ENCODE peak calls at places on chromosomes 12 and 14, in eight cellular contexts. C is A549; W is NCI-H2081; Q is heart left ventricle; Y is stimulated activated CD4-positive, alpha-beta T cell treated with anti-CD3 and anti-CD28 coated beads, Interleukin-1b, Interleukin-23, amount 100 ng/mL, for 1 hour; L is H7; N is HS-5; S is BJ. X is an unnamed sample.

GRCh38 chr14:90609376-90609775 is 206.9 kb downstream of the TTC7B start:
- DNase-seq in C (no peak), W (no peak), Q (no peak), Y (no peak), L (no peak), N (no peak), S (no peak), X (no peak)

GRCh38 chr12:83573676-83574075 is 887.0 kb downstream of the TMTC2 start:
- DNase-seq in C (peak; percentile 49), W (no peak), Q (no peak), Y (no peak), L (no peak), N (peak; percentile 81), S (peak; percentile 4), X (peak; percentile 73)

GRCh38 chr14:99574099-99574880 is 29.7 kb downstream of the CCDC85C start:
- DNase-seq in C (peak; percentile 76), W (peak; percentile 69), Q (no peak), Y (no peak), L (peak; percentile 87), N (no peak), S (peak; percentile 50), X (no peak)

GRCh38 chr14:105145381-105146180 is 23.0 kb downstream of the JAG2 start:
- DNase-seq in C (no peak), W (no peak), Q (peak; percentile 59), Y (no peak), L (no peak), N (no peak), S (no peak), X (no peak)

GRCh38 chr14:66831190-66831589 is 323.2 kb downstream of the GPHN start:
- DNase-seq in C (no peak), W (no peak), Q (no peak), Y (no peak), L (no peak), N (no peak), S (no peak), X (no peak)

GRCh38 chr14:50225974-50226297 is 5.4 kb downstream of the SOS2 start:
- DNase-seq in C (no peak), W (no peak), Q (no peak), Y (no peak), L (no peak), N (no peak), S (no peak), X (no peak)

GRCh38 chr14:103711516-103712431 is 3.5 kb downstream of the XRCC3 start:
- DNase-seq in C (no peak), W (peak; percentile 81), Q (no peak), Y (no peak), L (no peak), N (no peak), S (no peak), X (peak; percentile 14)

GRCh38 chr14:60951781-60952435 is 29.0 kb downstream of the TRMT5 start:
- DNase-seq in C (no peak), W (no peak), Q (no peak), Y (no peak), L (no peak), N (no peak), S (no peak), X (no peak)

GRCh38 chr12:55188974-55189556 is 31.8 kb upstream of the OR10A7 start:
- DNase-seq in C (peak; percentile 87), W (peak; percentile 60), Q (no peak), Y (no peak), L (peak; percentile 23), N (peak; percentile 59), S (peak; percentile 19), X (peak; percentile 8)

GRCh38 chr12:43105426-43105981 is 446.5 kb downstream of the ADAMTS20 start:
- DNase-seq in C (no peak), W (no peak), Q (no peak), Y (no peak), L (no peak), N (no peak), S (no peak), X (no peak)

GRCh38 chr12:132322206-132323132 is 6.9 kb downstream of the GALNT9 start:
- DNase-seq in C (no peak), W (no peak), Q (peak; percentile 33), Y (no peak), L (no peak), N (no peak), S (no peak), X (no peak)

GRCh38 chr14:52992236-52992635 is 41.4 kb upstream of the FERMT2 start:
- DNase-seq in C (no peak), W (no peak), Q (no peak), Y (no peak), L (no peak), N (no peak), S (no peak), X (no peak)

GRCh38 chr12:124915249-124916236 is 1.1 kb upstream of the UBC start:
- DNase-seq in C (peak; percentile 86), W (no peak), Q (no peak), Y (no peak), L (no peak), N (no peak), S (no peak), X (no peak)

GRCh38 chr12:129080413-129080812 is 227.1 kb downstream of the GLT1D1 start:
- DNase-seq in C (no peak), W (no peak), Q (no peak), Y (no peak), L (no peak), N (no peak), S (no peak), X (no peak)

GRCh38 chr12:100458191-100458590 is 15.5 kb upstream of the NR1H4 start:
- DNase-seq in C (no peak), W (no peak), Q (no peak), Y (no peak), L (no peak), N (no peak), S (no peak), X (no peak)

GRCh38 chr12:22821985-22822384 is 197.0 kb downstream of the ETNK1 start:
- DNase-seq in C (no peak), W (no peak), Q (no peak), Y (no peak), L (no peak), N (peak; percentile 22), S (no peak), X (no peak)

GRCh38 chr14:76706811-76707210 is 54.5 kb upstream of the VASH1 start:
- DNase-seq in C (no peak), W (no peak), Q (no peak), Y (no peak), L (no peak), N (no peak), S (no peak), X (no peak)

GRCh38 chr12:1670815-1671268 is 20.0 kb upstream of the ADIPOR2 start:
- DNase-seq in C (no peak), W (no peak), Q (no peak), Y (no peak), L (no peak), N (no peak), S (no peak), X (no peak)

GRCh38 chr12:107184359-107184980 is 91.1 kb upstream of the CRY1 start:
- DNase-seq in C (no peak), W (no peak), Q (no peak), Y (no peak), L (no peak), N (no peak), S (no peak), X (no peak)

GRCh38 chr14:60648169-60648933 is 926 bp downstream of the SIX1 start:
- DNase-seq in C (peak; percentile 41), W (no peak), Q (no peak), Y (no peak), L (peak; percentile 79), N (no peak), S (no peak), X (no peak)

GRCh38 chr14:100587763-100588411 is 670 bp upstream of the BEGAIN start:
- DNase-seq in C (no peak), W (no peak), Q (peak; percentile 45), Y (no peak), L (no peak), N (no peak), S (no peak), X (no peak)

GRCh38 chr14:23056257-23056955 is 914 bp downstream of the CDH24 start:
- DNase-seq in C (peak; percentile 84), W (no peak), Q (peak; percentile 81), Y (peak; percentile 18), L (peak; percentile 95), N (no peak), S (no peak), X (no peak)

GRCh38 chr14:68939893-68940613 is 39.0 kb downstream of the ACTN1 start:
- DNase-seq in C (peak; percentile 98), W (no peak), Q (peak; percentile 82), Y (no peak), L (no peak), N (peak; percentile 77), S (peak; percentile 92), X (peak; percentile 49)

GRCh38 chr12:67508830-67509229 is 139.7 kb upstream of the DYRK2 start:
- DNase-seq in C (no peak), W (no peak), Q (no peak), Y (no peak), L (no peak), N (no peak), S (no peak), X (no peak)